ENCODE peak calls at places on chromosomes 1 and 21, in five cellular contexts. P is heart left ventricle, U is kidney, L is vagina, X is IMR-90. B is an unnamed sample.

GRCh38 chr1:226212545-226212944 is 10.9 kb upstream of the MIXL1 start:
- DNase-seq in P (no peak), U (no peak), L (no peak), X (no peak), B (no peak)

GRCh38 chr1:226268421-226269124 is 40.4 kb downstream of the LIN9 start:
- DNase-seq in P (no peak), U (no peak), L (no peak), X (peak; percentile 75), B (no peak)

GRCh38 chr1:221174598-221174997 is 295.4 kb downstream of the HLX start:
- DNase-seq in P (peak; percentile 76), U (no peak), L (no peak), X (no peak), B (peak; percentile 87)

GRCh38 chr1:147821883-147822282 is 61.5 kb upstream of the GJA5 start:
- DNase-seq in P (peak; percentile 33), U (no peak), L (no peak), X (no peak), B (no peak)

GRCh38 chr1:193104906-193105820 is at the start of gene GLRX2:
- DNase-seq in P (peak; percentile 87), U (peak; percentile 95), L (no peak), X (peak; percentile 85), B (peak; percentile 92)

GRCh38 chr21:35648512-35648911 is 411.8 kb downstream of the SETD4 start:
- DNase-seq in P (no peak), U (no peak), L (no peak), X (no peak), B (no peak)

GRCh38 chr1:186094170-186094569 is 280.9 kb downstream of the TPR start:
- DNase-seq in P (no peak), U (no peak), L (no peak), X (peak; percentile 76), B (no peak)

GRCh38 chr1:173330149-173330951 is 123.2 kb upstream of the TNFSF4 start:
- DNase-seq in P (peak; percentile 13), U (no peak), L (no peak), X (peak; percentile 83), B (no peak)

GRCh38 chr1:57848406-57848805 is 424.5 kb upstream of the DAB1 start:
- DNase-seq in P (no peak), U (no peak), L (no peak), X (no peak), B (no peak)

GRCh38 chr1:153549741-153550397 is 811 bp upstream of the S100A3 start:
- DNase-seq in P (no peak), U (peak; percentile 67), L (no peak), X (no peak), B (no peak)

GRCh38 chr1:179881642-179882252 is 338 bp upstream of the TOR1AIP1 start:
- DNase-seq in P (no peak), U (no peak), L (no peak), X (peak; percentile 92), B (no peak)

GRCh38 chr1:65422241-65423203 is 2.1 kb downstream of the LEPR start:
- DNase-seq in P (no peak), U (peak; percentile 46), L (no peak), X (peak; percentile 44), B (no peak)

GRCh38 chr1:43530483-43531452 is at the start of gene PTPRF:
- DNase-seq in P (peak; percentile 36), U (peak; percentile 82), L (no peak), X (peak; percentile 48), B (peak; percentile 69)

GRCh38 chr1:237154173-237154572 is 112.2 kb downstream of the RYR2 start:
- DNase-seq in P (no peak), U (no peak), L (no peak), X (peak; percentile 33), B (no peak)

GRCh38 chr21:15192243-15192642 is 127.4 kb upstream of the NRIP1 start:
- DNase-seq in P (no peak), U (no peak), L (no peak), X (no peak), B (no peak)

DNA sequence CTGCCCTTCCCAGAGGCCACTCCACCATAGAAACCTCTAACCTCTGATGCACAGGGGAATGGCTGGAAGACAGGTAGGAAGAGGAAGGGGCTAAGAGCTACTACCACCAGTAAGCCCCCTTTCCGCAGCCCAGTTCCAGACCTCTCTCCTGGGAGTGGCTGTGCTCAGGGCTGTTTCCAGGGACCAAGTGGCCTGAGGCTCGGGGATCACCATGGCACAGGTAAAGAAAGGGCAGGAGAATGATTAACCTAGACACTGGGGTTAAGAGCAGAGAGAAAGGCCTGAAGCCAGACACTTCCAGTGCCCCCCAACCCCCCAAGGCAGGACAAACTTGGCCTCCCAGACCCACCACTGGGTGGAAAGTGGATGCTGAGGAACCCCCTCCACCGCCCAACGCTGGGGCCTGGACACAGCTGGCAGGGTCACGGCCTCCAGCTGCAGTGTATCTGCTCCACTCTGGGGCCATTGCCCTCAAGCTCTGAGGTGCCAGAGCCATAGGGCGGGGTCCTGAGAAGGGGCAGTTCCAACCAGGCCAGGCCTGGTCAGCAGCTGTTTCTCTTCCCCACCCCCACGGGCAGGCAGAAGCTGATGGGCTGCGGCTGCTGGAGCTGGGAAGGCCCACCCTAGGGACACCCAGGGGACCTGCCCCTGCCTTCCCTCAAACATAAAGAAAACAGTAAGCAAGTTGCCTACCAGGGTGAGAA is 2.7 kb downstream of the TAGLN2 start:
- DNase-seq in P (peak; percentile 78), U (peak; percentile 94), L (no peak), X (peak; percentile 41), B (no peak)
- H3K4me3 ChIP-seq in P (peak overlapping the region; percentile 93), U (peak overlapping the region; percentile 97), L (peak overlapping the region; percentile 78), X (peak overlapping the region; percentile 83), B (no peak overlapping the region)

DNA sequence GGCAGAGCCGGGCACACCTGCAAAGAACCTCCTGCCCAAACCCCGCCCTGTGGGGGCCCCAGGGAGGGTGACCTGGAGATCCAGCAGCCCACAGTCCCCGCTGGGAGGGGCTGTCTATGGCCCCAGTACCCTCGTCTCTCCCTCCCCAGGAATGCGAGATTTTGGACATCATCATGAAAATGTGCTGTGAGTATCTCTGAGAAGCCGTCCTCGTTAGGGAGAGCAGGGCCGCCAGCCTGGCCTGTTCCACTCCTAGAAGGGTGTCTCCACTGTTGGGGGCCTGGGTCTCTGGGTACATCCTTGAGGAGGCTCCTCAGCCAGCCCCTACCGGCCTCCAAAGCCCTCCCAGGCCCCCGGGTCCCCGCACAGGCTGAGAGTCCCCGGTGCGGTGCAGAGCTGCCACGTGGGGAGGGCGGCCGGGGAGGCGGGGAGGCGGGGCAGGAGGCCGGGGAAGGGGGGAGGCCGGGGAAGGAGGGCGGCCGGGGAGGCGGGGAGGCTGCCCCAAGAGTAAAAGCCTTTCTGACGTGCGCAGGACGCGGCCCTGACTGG is 18.7 kb downstream of the COL6A1 start:
- DNase-seq in P (no peak), U (peak; percentile 73), L (no peak), X (no peak), B (no peak)
- H3K27ac ChIP-seq in P (no peak overlapping the region), U (no peak overlapping the region), L (no peak overlapping the region), X (peak overlapping the region; percentile 28), B (no peak overlapping the region)

DNA sequence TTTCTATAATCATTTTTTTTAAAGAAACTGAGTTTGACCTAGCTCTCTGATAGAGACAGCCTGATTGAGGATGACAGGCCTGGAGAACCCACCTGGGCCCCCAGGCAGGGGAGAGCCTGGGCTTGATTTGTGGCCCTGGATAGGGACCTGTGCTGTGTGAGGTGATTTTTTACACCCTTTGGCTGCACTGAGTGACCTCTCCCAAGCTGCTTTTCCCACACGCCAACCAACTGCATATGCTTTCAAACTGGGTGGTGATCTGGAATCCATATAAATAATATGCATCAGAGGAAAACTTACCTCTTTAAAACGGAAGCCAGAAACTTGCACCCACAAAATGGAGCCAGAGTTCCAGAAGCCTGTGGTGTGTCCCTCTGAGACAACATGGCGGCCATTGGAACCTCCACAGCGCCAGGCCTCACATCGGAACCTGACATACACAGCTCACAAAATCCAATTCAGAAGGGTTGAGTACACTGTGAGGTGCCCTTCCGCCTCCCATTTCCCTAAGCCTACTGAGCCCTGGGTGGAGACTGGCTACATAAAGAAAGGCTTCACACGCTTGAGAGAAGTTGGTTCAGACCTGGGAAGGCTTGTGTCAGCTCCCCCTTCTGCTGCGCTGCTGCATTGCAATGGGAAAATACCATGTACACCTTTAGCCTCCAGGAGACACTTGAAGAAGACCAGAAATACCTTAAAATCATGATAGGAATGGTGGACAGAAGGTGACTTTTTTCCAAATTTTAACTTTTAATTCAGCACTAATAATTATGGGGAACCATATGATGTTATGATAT is 160.7 kb downstream of the HHIPL2 start:
- DNase-seq in P (no peak), U (no peak), L (no peak), X (no peak), B (no peak)
- TF ChIP-seq CTCF in P (no peak), U (no peak), L (no peak), X (peak; percentile 5), B (peak; percentile 33)

DNA sequence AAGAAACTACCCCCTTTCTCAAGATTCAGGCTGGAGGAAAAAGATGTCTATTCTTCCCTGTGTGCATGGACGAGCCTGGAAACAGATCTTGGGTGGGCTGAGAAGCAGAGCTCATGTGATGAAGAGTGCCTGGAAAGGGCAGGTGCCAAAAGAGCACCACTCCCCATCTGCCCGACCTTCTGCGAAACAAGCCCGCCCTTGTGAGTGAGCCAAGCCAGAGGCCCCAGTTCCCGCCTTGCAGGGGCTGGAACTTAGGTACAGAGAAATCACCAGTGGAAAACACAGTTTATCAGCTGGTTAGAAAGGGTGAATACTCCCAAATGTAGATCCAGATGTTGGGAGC is 26.7 kb upstream of the A3GALT2 start:
- DNase-seq in P (peak; percentile 59), U (no peak), L (no peak), X (peak; percentile 27), B (no peak)
- H3K4me3 ChIP-seq in P (peak overlapping the region; percentile 99), U (peak overlapping the region; percentile 67), L (peak overlapping the region; percentile 87), X (peak overlapping the region; percentile 98), B (peak overlapping the region; percentile 97)

GRCh38 chr1:156144747-156145146 is 8.6 kb upstream of the SEMA4A start:
- DNase-seq in P (no peak), U (no peak), L (no peak), X (no peak), B (no peak)

GRCh38 chr1:156148236-156148635 is 5.1 kb upstream of the SEMA4A start:
- DNase-seq in P (no peak), U (no peak), L (no peak), X (no peak), B (no peak)

GRCh38 chr1:156146749-156147405 is 6.5 kb upstream of the SEMA4A start:
- DNase-seq in P (no peak), U (peak; percentile 83), L (no peak), X (no peak), B (no peak)

GRCh38 chr1:156145622-156146005 is 7.8 kb upstream of the SEMA4A start:
- DNase-seq in P (no peak), U (no peak), L (no peak), X (no peak), B (no peak)

GRCh38 chr1:156146006-156146748 is 7.2 kb upstream of the SEMA4A start:
- DNase-seq in P (peak; percentile 77), U (peak; percentile 90), L (no peak), X (peak; percentile 94), B (peak; percentile 70)
- H3K27ac ChIP-seq in P (no peak overlapping the region), U (peak overlapping the region; percentile 30), L (peak overlapping the region; percentile 3), X (no peak overlapping the region), B (peak overlapping the region; percentile 45)

GRCh38 chr1:34639701-34640100 is 115.1 kb upstream of the GJB5 start:
- DNase-seq in P (no peak), U (no peak), L (no peak), X (no peak), B (no peak)
- TF ChIP-seq CTCF in P (no peak), U (no peak), L (no peak), X (no peak), B (no peak)

GRCh38 chr1:67676946-67677345 is 8.1 kb upstream of the GADD45A start:
- DNase-seq in P (no peak), U (no peak), L (no peak), X (no peak), B (no peak)
- H3K4me3 ChIP-seq in P (no peak overlapping the region), U (no peak overlapping the region), L (no peak overlapping the region), X (no peak overlapping the region), B (no peak overlapping the region)